ENCODE peak calls at places on chromosome 9, in six cellular contexts. A is left ventricle myocardium inferior, K is pancreas, J is neural progenitor cell, U is psoas muscle, Q is ovary. W is an unnamed sample.

GRCh38 chr9:112000743-112001142 is 104.1 kb downstream of the UGCG start:
- DNase-seq in J (no peak), U (no peak), Q (no peak), A (no peak), K (no peak), W (no peak)

GRCh38 chr9:126055386-126055785 is 271.2 kb upstream of the MVB12B start:
- DNase-seq in J (no peak), U (no peak), Q (no peak), K (no peak), A (no peak), W (no peak)

GRCh38 chr9:90340421-90340820 is 302.2 kb downstream of the DIRAS2 start:
- DNase-seq in A (no peak), J (no peak), U (no peak), K (no peak), Q (no peak), W (peak)

GRCh38 chr9:99896119-99896518 is 10.3 kb upstream of the STX17 start:
- DNase-seq in Q (no peak), K (no peak), A (no peak), J (no peak), U (no peak), W (no peak)

GRCh38 chr9:16704489-16705111 is 165.9 kb downstream of the BNC2 start:
- DNase-seq in Q (peak), K (no peak), U (peak), A (peak), J (peak), W (no peak)

GRCh38 chr9:128689293-128689770 is 310 bp downstream of the SET start:
- DNase-seq in K (no peak), A (peak), Q (peak), J (no peak), U (peak), W (no peak)

GRCh38 chr9:24293391-24293790 is 252.3 kb downstream of the IZUMO3 start:
- DNase-seq in Q (no peak), K (no peak), A (no peak), U (no peak), J (peak), W (no peak)

GRCh38 chr9:103068666-103069207 is 73.6 kb downstream of the CYLC2 start:
- DNase-seq in K (no peak), Q (no peak), J (no peak), A (no peak), U (no peak), W (no peak)

GRCh38 chr9:23825143-23825531 is 903 bp downstream of the ELAVL2 start:
- DNase-seq in J (peak), Q (no peak), K (no peak), U (no peak), A (no peak), W (no peak)

GRCh38 chr9:16811987-16812685 is 58.3 kb downstream of the BNC2 start:
- DNase-seq in K (no peak), U (no peak), J (no peak), A (no peak), Q (no peak), W (no peak)

GRCh38 chr9:108606408-108606807 is 249.4 kb downstream of the ACTL7B start:
- DNase-seq in K (no peak), Q (no peak), U (no peak), J (no peak), A (no peak), W (no peak)

GRCh38 chr9:13934411-13934810 is 379.5 kb downstream of the NFIB start:
- DNase-seq in A (no peak), J (no peak), U (no peak), Q (no peak), K (no peak), W (no peak)

GRCh38 chr9:137097761-137098462 is 11.1 kb downstream of the MAN1B1 start:
- DNase-seq in A (no peak), J (no peak), K (no peak), U (no peak), Q (no peak), W (no peak)

GRCh38 chr9:137096785-137097546 is 10.2 kb downstream of the MAN1B1 start:
- DNase-seq in U (no peak), K (no peak), A (no peak), Q (no peak), J (no peak), W (no peak)

GRCh38 chr9:137099231-137099630 is 12.4 kb downstream of the MAN1B1 start:
- DNase-seq in J (no peak), K (no peak), A (no peak), U (no peak), Q (no peak), W (no peak)

DNA sequence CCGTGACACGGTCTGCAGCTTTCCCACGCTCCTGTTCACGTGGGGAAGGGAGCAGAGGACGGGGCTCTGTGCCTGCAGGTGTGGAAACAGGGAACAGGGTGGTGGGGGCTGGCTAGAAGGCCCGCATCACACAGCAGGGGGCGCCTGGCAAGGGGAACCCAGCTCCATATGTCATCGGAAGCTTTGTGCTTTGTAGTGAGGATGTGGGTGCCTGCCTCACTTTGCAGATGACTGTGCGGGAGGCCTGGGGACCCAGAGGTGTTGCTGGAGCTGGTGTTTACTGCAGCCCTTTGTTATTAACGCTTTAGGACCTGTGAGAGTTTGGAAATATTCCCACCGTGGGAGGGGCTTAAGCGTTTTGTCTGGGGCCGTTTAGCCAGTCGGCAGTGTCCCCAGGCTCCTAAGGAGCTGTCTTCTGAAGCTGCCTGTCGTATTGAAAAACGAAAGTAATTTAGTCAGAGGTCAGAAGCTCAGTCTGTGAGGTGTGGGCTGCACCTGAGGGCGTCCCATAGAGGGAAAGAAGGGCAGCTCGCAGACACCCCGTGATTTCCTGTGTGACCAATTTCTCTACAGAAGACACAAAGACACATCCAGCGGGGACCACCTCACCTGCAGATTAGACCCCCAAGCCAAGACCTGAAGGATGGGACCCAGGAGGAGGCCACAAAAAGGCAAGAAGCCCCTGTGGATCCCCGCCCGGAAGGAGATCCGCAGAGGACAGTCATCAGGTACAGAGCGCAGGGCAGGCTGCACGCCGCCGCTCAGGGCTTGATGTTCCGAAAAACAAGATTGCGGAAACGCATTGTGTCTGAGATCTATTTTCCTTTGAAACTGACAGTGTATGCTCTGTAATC is 9.1 kb downstream of the MAN1B1 start:
- DNase-seq in K (no peak), A (no peak), J (no peak), Q (no peak), U (no peak), W (no peak)
- TF ChIP-seq CTCF in K (no peak), A (no peak), J (no peak), Q (no peak), U (no peak), W (peak)

GRCh38 chr9:9499546-9499945 is 1113.3 kb downstream of the PTPRD start:
- DNase-seq in Q (no peak), U (no peak), A (no peak), K (no peak), J (no peak), W (no peak)

GRCh38 chr9:9504869-9505268 is 1107.9 kb downstream of the PTPRD start:
- DNase-seq in J (no peak), A (no peak), K (no peak), Q (no peak), U (no peak), W (no peak)
- H3K27ac ChIP-seq in J (no peak), A (no peak), K (no peak), Q (no peak), U (no peak), W (no peak)

GRCh38 chr9:70043285-70043684 is 363 bp upstream of the MAMDC2 start:
- DNase-seq in K (no peak), A (no peak), U (no peak), Q (no peak), J (peak), W (no peak)

GRCh38 chr9:70045452-70045851 is 1.8 kb downstream of the MAMDC2 start:
- DNase-seq in A (no peak), K (no peak), Q (no peak), U (no peak), J (no peak), W (no peak)

GRCh38 chr9:70046274-70047070 is 2.8 kb downstream of the MAMDC2 start:
- DNase-seq in J (no peak), Q (no peak), A (peak), U (no peak), K (no peak), W (peak)

GRCh38 chr9:70043689-70044449 is at the start of gene MAMDC2:
- DNase-seq in Q (peak), K (peak), U (peak), J (peak), A (peak), W (no peak)

DNA sequence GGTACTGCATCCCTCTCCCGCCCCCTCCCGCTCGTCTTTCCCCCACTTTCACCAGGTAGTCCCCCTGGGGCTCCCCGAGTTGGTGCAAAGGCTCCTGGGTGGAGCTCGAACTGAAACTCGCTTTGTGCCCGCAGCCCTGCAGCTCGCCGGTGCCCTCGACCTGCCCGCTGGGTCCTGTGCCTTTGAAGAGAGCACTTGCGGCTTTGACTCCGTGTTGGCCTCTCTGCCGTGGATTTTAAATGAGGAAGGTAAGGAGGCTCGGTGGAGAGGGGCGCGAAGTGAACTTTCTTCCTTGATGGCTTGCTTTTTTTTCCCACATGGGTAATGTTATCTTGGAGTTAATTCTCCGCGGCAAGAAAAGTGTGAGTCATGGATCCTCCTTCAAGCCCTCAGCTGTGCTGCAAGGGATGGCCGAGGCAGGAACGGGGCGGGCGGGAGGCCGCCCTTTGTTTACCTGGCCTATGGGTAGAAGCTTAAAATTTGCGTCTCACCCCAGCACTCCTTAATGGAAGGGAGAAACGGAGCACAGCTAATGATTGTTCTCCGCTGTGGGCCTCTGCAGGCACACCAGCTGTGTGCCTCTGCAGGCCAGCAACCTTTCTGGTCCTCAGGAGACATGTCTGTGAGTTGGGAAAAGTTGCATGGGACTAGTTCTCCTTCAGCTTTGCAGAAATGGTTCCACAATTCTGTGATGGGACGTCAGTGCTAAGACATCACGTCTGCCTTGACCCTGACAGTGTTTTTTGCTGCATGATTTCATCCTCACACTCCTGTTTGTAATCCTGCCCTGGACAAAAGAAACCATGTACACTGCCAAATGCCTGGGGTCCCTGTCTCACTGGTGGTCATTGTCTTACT is 1.0 kb downstream of the MAMDC2 start:
- DNase-seq in K (peak), J (peak), Q (peak), A (peak), U (peak), W (no peak)
- H3K4me3 ChIP-seq in K (peak), J (peak), Q (peak), A (peak), U (peak), W (peak)

DNA sequence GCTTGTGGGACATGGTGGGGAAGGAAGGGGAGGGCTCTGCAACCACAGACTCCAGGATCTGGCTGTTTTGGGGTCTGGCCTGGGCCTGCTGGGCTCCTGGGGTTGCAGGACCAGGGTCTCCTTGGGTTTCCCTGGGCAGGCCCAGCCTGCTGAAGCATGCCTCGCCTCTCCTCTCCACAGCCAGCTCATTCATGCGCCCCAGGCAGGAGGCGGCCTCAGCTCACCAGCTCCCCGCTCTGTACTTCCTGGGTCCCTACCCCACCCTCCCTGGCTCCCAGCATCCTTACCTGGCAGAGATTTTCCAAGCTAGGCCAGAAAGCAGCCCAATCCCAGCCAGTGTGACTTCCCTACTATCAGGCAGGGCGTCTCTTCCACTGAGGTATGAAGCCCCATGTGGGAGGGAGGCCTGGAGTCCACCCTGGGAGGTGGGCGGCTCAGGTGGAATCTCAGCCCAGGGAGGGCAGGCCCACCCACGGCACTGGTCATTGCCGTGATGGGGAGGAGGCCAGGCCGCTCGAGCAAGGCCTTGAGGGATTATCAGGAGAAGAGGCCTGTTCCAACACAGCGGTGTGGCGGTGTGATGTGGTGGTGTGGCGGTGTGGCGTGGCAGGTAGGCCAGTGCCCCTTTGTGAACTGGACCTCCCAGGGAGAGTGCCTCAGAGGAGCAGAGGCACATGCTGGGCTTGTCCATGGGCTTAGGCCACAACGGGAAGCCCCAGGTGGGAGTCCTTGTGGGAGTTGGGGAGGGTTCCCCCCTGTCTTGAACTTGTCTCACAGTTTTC is 103.4 kb downstream of the DAB2IP start:
- DNase-seq in J (no peak), K (peak), U (no peak), A (no peak), Q (no peak), W (no peak)
- TF ChIP-seq CTCF in J (no peak), K (no peak), U (no peak), A (no peak), Q (no peak), W (no peak)

DNA sequence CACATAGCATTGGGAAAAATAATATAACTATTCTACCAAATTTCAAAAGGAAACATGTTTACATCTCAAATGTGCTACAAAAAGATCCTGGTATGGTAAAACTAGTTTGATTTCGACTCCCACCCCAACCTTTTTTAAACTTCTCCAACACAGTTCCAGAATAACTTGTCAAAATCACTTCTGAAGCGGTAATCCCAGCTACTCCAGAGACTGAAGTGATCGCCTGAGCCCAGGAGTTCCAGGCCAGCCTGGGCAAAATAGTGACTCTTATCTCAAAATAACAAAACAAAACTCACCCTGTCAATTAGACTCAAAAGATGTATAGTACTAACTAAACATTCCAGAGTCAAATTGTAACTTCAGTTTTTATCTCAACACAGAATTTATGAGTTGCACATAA is 71.3 kb upstream of the RNF38 start:
- DNase-seq in A (no peak), Q (no peak), K (no peak), J (no peak), U (no peak), W (no peak)
- H3K27ac ChIP-seq in A (peak), Q (peak), K (peak), J (no peak), U (peak), W (peak)

GRCh38 chr9:8883313-8883712 is 1083.7 kb upstream of the DMAC1 start:
- DNase-seq in U (no peak), A (no peak), J (peak), K (no peak), Q (no peak), W (no peak)
- H3K4me3 ChIP-seq in U (no peak), A (no peak), J (no peak), K (no peak), Q (no peak), W (no peak)

GRCh38 chr9:88302579-88303324 is 85.5 kb upstream of the SPIN1 start:
- DNase-seq in A (no peak), U (no peak), J (no peak), K (no peak), Q (no peak), W (no peak)
- TF ChIP-seq CTCF in A (no peak), U (no peak), J (no peak), K (no peak), Q (no peak), W (no peak)

DNA sequence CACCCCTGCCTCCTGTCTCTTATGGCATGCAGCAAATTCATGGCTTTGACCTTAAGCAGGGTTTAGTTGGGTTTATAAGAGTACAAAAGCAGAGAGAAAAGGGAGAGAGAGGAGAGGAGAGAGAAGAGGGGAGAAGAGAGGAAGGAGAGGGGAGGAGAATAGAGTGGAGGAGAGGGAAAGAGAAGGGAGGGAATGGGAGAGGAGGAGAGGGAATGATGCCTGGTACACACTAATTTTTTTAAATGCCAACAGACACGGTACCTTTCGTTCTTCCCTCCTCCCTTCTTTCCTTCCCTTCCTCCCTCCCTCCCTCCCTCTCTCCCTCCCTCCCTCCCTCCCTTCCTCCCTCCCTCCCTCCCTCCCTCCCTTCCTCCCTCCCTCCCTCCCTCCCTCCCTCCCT is 48.7 kb downstream of the TNC start:
- DNase-seq in A (no peak), U (no peak), Q (no peak), J (no peak), K (no peak), W (no peak)
- H3K27ac ChIP-seq in A (no peak), U (no peak), Q (no peak), J (no peak), K (no peak), W (no peak)

GRCh38 chr9:106287108-106287631 is 575.8 kb upstream of the ZNF462 start:
- DNase-seq in U (no peak), J (peak), Q (peak), A (no peak), K (no peak), W (no peak)
- H3K4me3 ChIP-seq in U (peak), J (no peak), Q (peak), A (peak), K (no peak), W (no peak)